ENCODE peak calls at places on chromosomes 2 and 18, in five cellular contexts. M, N, F, E and Z are unnamed samples. For H3K27me3, the result is how much of the 10 kb centered on the place peaks cover.

GRCh38 chr2:222714361-222715256 is 43.2 kb downstream of the MOGAT1 start:
- DNase-seq in M (no peak), N (peak), F (peak), E (no peak), Z (no peak)

GRCh38 chr2:24763843-24764242 is 29.3 kb downstream of the PTRHD1 start:
- DNase-seq in F (no peak), N (no peak), M (no peak), E (no peak), Z (no peak)

GRCh38 chr2:61712060-61712459 is 141.8 kb downstream of the FAM161A start:
- DNase-seq in F (no peak), E (no peak), M (no peak), N (no peak), Z (no peak)

GRCh38 chr2:225006730-225007129 is 35.5 kb downstream of the DOCK10 start:
- DNase-seq in M (no peak), F (no peak), N (no peak), E (no peak), Z (no peak)

GRCh38 chr2:199302851-199303250 is 154.9 kb downstream of the SATB2 start:
- DNase-seq in M (no peak), N (peak), F (no peak), E (no peak), Z (no peak)

GRCh38 chr2:160156665-160157064 is 43.4 kb downstream of the ITGB6 start:
- DNase-seq in N (peak), E (no peak), F (no peak), M (no peak), Z (no peak)

GRCh38 chr2:10993001-10993481 is 81.3 kb downstream of the KCNF1 start:
- DNase-seq in E (no peak), M (peak), N (peak), F (no peak), Z (no peak)

GRCh38 chr2:95525294-95526035 is 40.9 kb upstream of the TRIM43B start:
- DNase-seq in F (peak), E (no peak), N (peak), M (peak), Z (peak)

GRCh38 chr2:39435974-39436591 is 1.0 kb downstream of the MAP4K3 start:
- DNase-seq in F (peak), N (peak), E (peak), M (no peak), Z (no peak)

GRCh38 chr2:70083344-70084156 is 3.7 kb upstream of the PCBP1 start:
- DNase-seq in F (peak), E (no peak), N (peak), M (no peak), Z (no peak)

GRCh38 chr2:182361477-182361876 is 65.4 kb downstream of the PDE1A start:
- DNase-seq in N (no peak), F (no peak), E (no peak), M (no peak), Z (no peak)

GRCh38 chr2:182360663-182361260 is 66.1 kb downstream of the PDE1A start:
- DNase-seq in E (no peak), F (no peak), M (no peak), N (no peak), Z (no peak)

GRCh38 chr2:182360012-182360662 is 66.7 kb downstream of the PDE1A start:
- DNase-seq in E (peak), M (no peak), F (no peak), N (peak), Z (peak)

GRCh38 chr2:182358601-182359000 is 68.2 kb downstream of the PDE1A start:
- DNase-seq in M (no peak), N (no peak), F (no peak), E (no peak), Z (no peak)

DNA sequence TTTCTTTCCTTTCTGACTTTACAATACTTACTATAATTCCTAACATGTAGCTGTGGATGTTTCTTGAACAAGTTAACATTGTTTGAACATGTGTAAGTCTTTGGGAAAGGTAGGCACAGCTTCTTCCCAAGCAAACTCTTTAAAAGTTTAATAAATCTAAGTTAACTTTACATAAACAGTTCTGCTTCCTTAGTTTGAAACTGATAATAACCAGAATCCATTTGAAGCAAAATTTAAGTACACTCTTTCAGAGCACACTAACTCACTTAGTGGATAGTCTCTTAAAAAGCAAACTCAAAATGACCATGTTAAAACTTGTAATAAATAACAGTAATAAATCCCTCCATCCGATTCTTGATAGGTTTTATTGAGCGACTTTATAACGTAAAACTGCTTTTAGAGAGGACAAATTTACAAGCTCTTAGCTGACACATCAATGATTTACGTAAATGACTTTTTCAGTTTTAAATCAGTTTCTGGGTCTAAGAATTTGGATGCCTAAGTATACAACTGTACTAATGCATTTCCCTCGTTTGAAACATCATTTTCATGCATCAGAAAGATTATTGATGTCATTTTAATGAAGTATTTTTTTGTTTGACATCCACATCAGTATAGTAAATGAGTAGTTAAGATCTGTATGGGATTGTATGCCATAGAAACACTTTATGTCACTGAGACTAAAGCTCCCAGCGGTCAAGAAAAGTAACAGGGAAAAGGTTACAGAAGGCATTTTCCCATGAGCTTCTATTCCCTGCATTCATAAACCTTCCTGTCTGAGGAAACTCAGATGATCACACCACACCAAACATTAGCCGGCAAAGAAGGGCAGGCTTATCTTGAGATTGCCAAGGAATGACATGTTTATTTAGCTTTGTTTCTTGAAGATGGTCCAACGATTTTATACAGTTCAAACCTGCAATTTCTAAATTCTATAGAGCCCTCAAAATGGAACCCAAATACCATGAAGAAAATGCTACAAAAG is 67.5 kb downstream of the PDE1A start:
- DNase-seq in M (no peak), N (peak), F (no peak), E (no peak), Z (no peak)
- H3K4me3 ChIP-seq in M (no peak), N (no peak), F (no peak), E (no peak), Z (no peak)

DNA sequence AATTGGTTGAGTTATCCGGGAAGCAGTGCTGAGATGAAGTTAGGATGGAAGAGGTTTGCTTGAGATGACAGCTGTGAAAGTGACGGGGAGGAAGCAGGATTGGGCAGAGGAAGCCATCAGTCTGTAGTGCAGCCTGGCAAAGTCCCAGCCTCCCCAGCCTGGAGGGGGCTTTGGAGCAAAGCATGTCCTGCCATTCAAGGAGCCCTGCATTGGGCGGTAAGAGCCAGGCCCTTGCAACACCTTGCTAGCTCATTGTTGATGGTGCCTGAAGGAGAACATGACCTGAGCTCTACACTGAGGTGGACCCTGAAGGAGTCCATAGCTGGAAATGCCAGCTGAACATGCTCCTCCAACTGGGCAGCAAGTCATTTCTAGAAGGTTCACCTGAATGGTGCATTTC is 228.9 kb downstream of the ACKR3 start:
- DNase-seq in N (no peak), F (no peak), M (no peak), E (no peak), Z (no peak)
- H3K27me3 ChIP-seq in N (under half), F (under half), M (under half), E (under half), Z (under half)

DNA sequence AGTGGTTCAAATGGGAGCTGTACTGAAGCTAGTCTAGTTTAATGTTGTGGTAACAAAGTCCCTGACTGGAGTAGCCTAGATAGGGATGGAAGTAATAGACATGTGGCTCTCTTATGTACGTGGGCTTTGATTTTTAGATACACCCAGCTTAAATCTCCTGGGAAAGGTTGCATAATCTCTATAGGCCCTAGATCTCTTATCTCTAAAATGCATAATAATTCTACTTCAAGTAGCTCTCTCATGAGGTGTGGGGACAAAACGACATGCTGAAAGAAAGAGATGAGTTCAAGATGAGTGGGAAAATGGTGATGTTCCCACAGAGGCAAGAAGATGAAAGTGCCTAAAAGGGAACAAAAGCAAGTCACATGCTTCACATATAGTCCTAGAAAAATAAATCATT is 148.5 kb upstream of the ITGA4 start:
- DNase-seq in F (no peak), M (no peak), N (no peak), E (no peak), Z (no peak)
- H3K4me3 ChIP-seq in F (no peak), M (no peak), N (no peak), E (no peak), Z (no peak)

DNA sequence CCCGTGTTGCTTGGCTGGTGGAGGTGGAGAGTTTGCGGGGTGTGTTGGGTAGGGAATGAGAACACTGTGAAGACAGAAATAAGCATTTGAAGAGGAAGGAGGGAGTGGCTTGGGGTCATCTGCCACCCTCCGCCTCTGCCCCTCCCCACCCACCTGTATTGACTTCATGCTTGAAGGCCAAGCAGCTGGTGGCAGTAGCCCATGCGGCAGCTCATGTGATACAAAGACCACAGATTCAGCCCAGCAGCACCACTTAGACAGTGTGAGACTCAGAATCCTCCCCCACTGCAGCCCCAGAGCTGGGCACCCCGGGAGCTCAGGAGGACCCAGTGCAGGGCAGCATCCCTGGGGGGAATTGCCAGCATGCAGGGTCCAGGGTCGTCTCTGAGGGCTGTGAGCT is 15.4 kb downstream of the NPPC start:
- DNase-seq in N (no peak), E (no peak), M (no peak), F (no peak), Z (no peak)
- H3K27me3 ChIP-seq in N (under half), E (under half), M (under half), F (under half), Z (under half)

GRCh38 chr2:159156834-159157233 is 129.7 kb downstream of the WDSUB1 start:
- DNase-seq in E (no peak), M (no peak), N (no peak), F (peak), Z (no peak)

GRCh38 chr2:159157361-159158045 is 129.0 kb downstream of the WDSUB1 start:
- DNase-seq in E (no peak), F (no peak), N (no peak), M (no peak), Z (no peak)

GRCh38 chr2:159153463-159153862 is 133.0 kb downstream of the WDSUB1 start:
- DNase-seq in N (no peak), M (no peak), E (no peak), F (peak), Z (no peak)

GRCh38 chr2:159155315-159155714 is 131.2 kb downstream of the WDSUB1 start:
- DNase-seq in N (no peak), E (no peak), M (peak), F (peak), Z (no peak)

DNA sequence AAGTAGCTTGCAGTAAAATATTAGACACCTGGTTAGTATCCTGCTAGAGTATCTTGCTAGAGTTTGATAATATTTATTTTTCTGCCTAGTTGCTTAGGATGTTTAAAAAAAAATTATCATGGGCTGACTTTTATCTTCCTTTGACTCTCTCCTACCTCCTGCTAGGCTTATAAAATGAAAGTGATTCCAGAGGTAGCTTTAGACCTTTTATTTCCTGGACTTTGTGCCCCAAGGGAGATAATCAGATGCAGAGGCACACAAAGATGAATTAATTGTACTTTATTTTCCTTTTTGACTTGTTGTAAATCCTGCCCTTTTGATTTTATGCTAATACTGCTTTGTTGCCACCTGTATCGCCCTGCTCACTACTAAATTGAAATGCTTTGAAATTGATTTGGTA is 130.7 kb downstream of the WDSUB1 start:
- DNase-seq in E (no peak), N (no peak), F (peak), M (no peak), Z (no peak)
- H3K4me3 ChIP-seq in E (no peak), N (no peak), F (no peak), M (no peak), Z (no peak)

GRCh38 chr2:115549731-115550130 is 1107.3 kb downstream of the DPP10 start:
- DNase-seq in E (no peak), N (no peak), F (no peak), M (no peak), Z (no peak)
- H3K27me3 ChIP-seq in E (under half), N (under half), F (under half), M (under half), Z (under half)

DNA sequence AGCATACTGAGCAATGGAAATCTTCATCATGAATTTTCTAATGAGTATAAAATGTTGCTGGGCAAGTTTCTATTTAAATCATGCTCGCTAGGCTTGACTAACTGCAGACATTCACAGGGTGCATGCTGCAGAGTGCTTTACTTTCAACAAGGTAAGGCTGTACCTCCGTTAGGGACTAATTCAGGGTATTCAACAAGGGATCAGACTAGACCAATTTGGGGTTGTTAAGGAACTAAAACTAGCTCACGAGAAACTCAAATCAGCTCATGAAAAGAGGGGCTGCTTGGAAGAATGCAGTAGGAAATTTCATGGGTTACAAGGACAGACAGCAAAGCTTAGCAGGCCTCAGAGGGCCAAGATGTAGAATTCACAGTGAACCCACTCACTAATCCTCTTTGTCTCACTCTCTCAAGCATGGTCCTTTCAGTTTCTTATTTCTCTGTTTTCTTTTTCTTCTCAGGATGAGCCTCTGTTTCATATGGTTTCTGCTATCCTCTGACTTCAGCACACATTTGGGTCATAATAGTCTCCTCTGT is 2.2 kb downstream of the MYO3B start:
- DNase-seq in M (no peak), N (no peak), E (no peak), F (no peak), Z (no peak)
- H3K4me3 ChIP-seq in M (no peak), N (no peak), E (no peak), F (no peak), Z (no peak)

GRCh38 chr18:50299626-50300388 is 12.3 kb upstream of the CXXC1 start:
- DNase-seq in F (no peak), N (no peak), M (no peak), E (no peak), Z (no peak)

GRCh38 chr18:50297621-50298442 is 10.3 kb upstream of the CXXC1 start:
- DNase-seq in N (peak), E (peak), F (peak), M (peak), Z (peak)

GRCh38 chr18:50306944-50307343 is 19.5 kb upstream of the CXXC1 start:
- DNase-seq in E (no peak), N (peak), M (no peak), F (no peak), Z (no peak)

GRCh38 chr18:50298443-50299284 is 11.2 kb upstream of the CXXC1 start:
- DNase-seq in E (no peak), F (no peak), M (no peak), N (no peak), Z (no peak)

GRCh38 chr18:50301074-50301473 is 13.6 kb upstream of the CXXC1 start:
- DNase-seq in E (no peak), N (no peak), M (no peak), F (no peak), Z (no peak)
- H3K27me3 ChIP-seq in E (under half), N (under half), M (half or more), F (under half), Z (under half)